ENCODE peak calls at places on chromosomes 13 and 19, in eight cellular contexts. Y is WTC11, W is mucosa of descending colon, M is HFFc6, L is prostate gland, K is pancreas, P is IMR-90, F is AG09309. I is an unnamed sample.
A peak's percentile ranks its signal among the peaks of the same experiment; 100 is the strongest.

GRCh38 chr13:20609145-20609544 is 42.2 kb downstream of the IFT88 start:
- DNase-seq in Y (no peak), W (no peak), M (peak; percentile 77), L (no peak), K (no peak), P (peak; percentile 94), F (peak; percentile 41), I (no peak)

GRCh38 chr13:46329624-46330023 is 57.4 kb downstream of the RUBCNL start:
- DNase-seq in Y (no peak), W (no peak), M (no peak), L (no peak), K (no peak), P (no peak), F (no peak), I (no peak)

GRCh38 chr13:43881580-43881979 is 1.9 kb downstream of the LACC1 start:
- DNase-seq in Y (no peak), W (no peak), M (no peak), L (no peak), K (no peak), P (no peak), F (no peak), I (no peak)

GRCh38 chr19:27966390-27966816 is 1246.5 kb downstream of the UQCRFS1 start:
- DNase-seq in Y (no peak), W (no peak), M (peak; percentile 15), L (no peak), K (no peak), P (no peak), F (no peak), I (no peak)

GRCh38 chr19:10544242-10544752 is 593 bp downstream of the ATG4D start:
- DNase-seq in Y (no peak), W (peak; percentile 82), M (no peak), L (no peak), K (peak; percentile 78), P (no peak), F (no peak), I (no peak)

GRCh38 chr13:59722580-59722900 is 441.2 kb downstream of the DIAPH3 start:
- DNase-seq in Y (no peak), W (no peak), M (no peak), L (no peak), K (no peak), P (no peak), F (no peak), I (no peak)

GRCh38 chr13:52428295-52428694 is 22.1 kb downstream of the VPS36 start:
- DNase-seq in Y (no peak), W (no peak), M (peak; percentile 20), L (no peak), K (no peak), P (peak; percentile 70), F (no peak), I (no peak)

GRCh38 chr19:21158523-21159135 is 16.8 kb downstream of the ZNF431 start:
- DNase-seq in Y (no peak), W (no peak), M (peak; percentile 32), L (no peak), K (no peak), P (peak; percentile 68), F (no peak), I (no peak)

GRCh38 chr13:33490461-33491327 is 205.1 kb upstream of the STARD13 start:
- DNase-seq in Y (peak; percentile 76), W (no peak), M (no peak), L (no peak), K (no peak), P (no peak), F (no peak), I (peak; percentile 8)

GRCh38 chr19:42066075-42066754 is 3.8 kb downstream of the GRIK5 start:
- DNase-seq in Y (peak; percentile 63), W (no peak), M (no peak), L (no peak), K (no peak), P (peak; percentile 19), F (no peak), I (no peak)

GRCh38 chr19:18507727-18508440 is 14.0 kb downstream of the ELL start:
- DNase-seq in Y (no peak), W (no peak), M (no peak), L (no peak), K (no peak), P (peak; percentile 39), F (no peak), I (no peak)

GRCh38 chr13:42392706-42393572 is 121.0 kb downstream of the AKAP11 start:
- DNase-seq in Y (no peak), W (no peak), M (no peak), L (no peak), K (no peak), P (no peak), F (no peak), I (no peak)

GRCh38 chr13:40786568-40786996 is 2.8 kb upstream of the SLC25A15 start:
- DNase-seq in Y (no peak), W (no peak), M (no peak), L (no peak), K (no peak), P (peak; percentile 61), F (no peak), I (no peak)

GRCh38 chr19:39386557-39386956 is 4.3 kb downstream of the PAF1 start:
- DNase-seq in Y (no peak), W (no peak), M (no peak), L (no peak), K (no peak), P (no peak), F (no peak), I (no peak)

GRCh38 chr19:2154587-2155075 is 3.3 kb upstream of the AP3D1 start:
- DNase-seq in Y (no peak), W (peak; percentile 80), M (peak; percentile 96), L (no peak), K (no peak), P (peak; percentile 46), F (no peak), I (no peak)

GRCh38 chr13:97627566-97627965 is 193.6 kb downstream of the RAP2A start:
- DNase-seq in Y (peak; percentile 26), W (no peak), M (peak; percentile 56), L (no peak), K (no peak), P (peak; percentile 95), F (peak; percentile 59), I (peak; percentile 36)

GRCh38 chr13:50518131-50518530 is 325.4 kb downstream of the DLEU7 start:
- DNase-seq in Y (no peak), W (no peak), M (no peak), L (no peak), K (no peak), P (peak; percentile 26), F (no peak), I (no peak)

DNA sequence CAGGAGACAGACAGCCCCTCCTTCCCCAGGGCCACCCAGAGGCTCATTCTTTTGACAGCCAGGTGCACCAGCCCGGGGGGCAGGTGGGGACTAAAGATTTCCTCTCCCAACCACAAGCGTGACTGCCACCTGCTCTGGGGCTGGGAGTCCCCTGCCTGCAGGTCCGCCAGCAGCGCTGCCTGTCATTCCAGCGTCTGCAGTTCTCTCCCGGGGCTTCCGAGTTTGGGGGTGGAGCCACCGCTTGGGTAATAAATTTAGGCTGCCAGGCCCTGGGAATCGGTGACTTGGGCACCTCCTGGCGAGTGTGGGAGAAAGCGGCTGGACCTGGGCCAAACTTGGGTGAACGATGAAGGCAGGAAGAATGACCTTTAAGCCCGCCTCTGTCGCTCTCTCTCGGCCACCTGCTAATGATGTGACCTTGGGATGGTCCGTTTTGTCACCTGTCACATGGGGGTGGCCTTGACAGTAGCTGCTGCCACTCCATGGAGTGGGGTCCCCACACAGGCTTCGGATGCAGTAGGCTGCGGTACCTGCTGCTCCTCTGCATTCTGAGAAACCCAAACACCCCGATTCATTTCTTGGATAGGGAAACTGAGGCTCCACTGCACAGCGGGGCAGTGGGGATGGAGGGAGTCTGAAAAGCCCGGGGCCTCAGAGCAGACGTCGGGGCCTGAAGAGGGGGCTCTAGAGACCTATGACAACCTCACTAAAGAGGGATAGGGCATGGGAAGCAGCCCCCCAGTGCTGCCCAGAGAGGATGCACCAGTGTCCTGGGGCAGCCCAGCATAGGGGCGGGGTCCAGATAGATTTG is 12.8 kb downstream of the FUT6 start:
- DNase-seq in Y (peak; percentile 69), W (peak; percentile 91), M (no peak), L (peak; percentile 59), K (peak; percentile 94), P (no peak), F (no peak), I (peak; percentile 89)
- TF ChIP-seq CTCF in Y (no peak), W (no peak), M (no peak), L (no peak), K (no peak), P (peak; percentile 15), F (no peak), I (peak; percentile 33)

DNA sequence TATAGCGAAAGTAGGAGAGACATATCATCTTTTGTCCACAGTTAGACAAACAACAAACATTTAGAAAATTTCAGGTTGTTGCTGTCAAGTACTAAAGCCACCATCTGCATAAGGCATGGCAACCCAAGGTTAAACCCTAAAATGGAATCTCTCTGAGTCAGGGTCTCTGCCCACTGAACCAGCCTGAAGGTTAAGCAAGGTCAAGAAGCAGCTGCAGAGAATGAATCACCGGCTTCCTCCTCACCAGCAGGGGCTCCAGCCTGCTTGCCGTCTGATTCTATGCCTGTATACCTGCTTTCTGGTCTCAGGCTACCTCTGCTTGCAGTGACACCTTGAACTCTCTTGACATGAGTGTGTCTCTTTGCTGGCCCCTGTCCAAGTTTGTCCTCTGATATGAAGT is 726.2 kb upstream of the SGCG start:
- DNase-seq in Y (peak; percentile 36), W (no peak), M (no peak), L (no peak), K (no peak), P (no peak), F (no peak), I (peak; percentile 11)
- TF ChIP-seq CTCF in Y (no peak), W (no peak), M (no peak), L (no peak), K (no peak), P (no peak), F (no peak), I (no peak)

GRCh38 chr19:571127-571974 is 1.0 kb upstream of the BSG start:
- DNase-seq in Y (peak; percentile 52), W (peak; percentile 78), M (peak; percentile 39), L (peak; percentile 45), K (peak; percentile 49), P (peak; percentile 35), F (no peak), I (peak; percentile 47)
- TF ChIP-seq CTCF in Y (no peak), W (no peak), M (no peak), L (no peak), K (no peak), P (no peak), F (no peak), I (no peak)

GRCh38 chr19:51337861-51338562 is 3.9 kb downstream of the VSIG10L start:
- DNase-seq in Y (no peak), W (no peak), M (no peak), L (no peak), K (no peak), P (no peak), F (no peak), I (no peak)

GRCh38 chr19:51338563-51339312 is 3.2 kb downstream of the VSIG10L start:
- DNase-seq in Y (peak; percentile 91), W (peak; percentile 89), M (peak; percentile 52), L (peak; percentile 75), K (peak; percentile 85), P (peak; percentile 61), F (no peak), I (peak; percentile 92)

GRCh38 chr19:51341066-51341465 is 873 bp downstream of the VSIG10L start:
- DNase-seq in Y (no peak), W (peak; percentile 62), M (no peak), L (no peak), K (peak; percentile 32), P (no peak), F (no peak), I (no peak)

GRCh38 chr19:51339313-51339686 is 2.6 kb downstream of the VSIG10L start:
- DNase-seq in Y (no peak), W (no peak), M (no peak), L (no peak), K (no peak), P (no peak), F (no peak), I (no peak)

GRCh38 chr19:51339687-51340656 is 2.0 kb downstream of the VSIG10L start:
- DNase-seq in Y (peak; percentile 100), W (peak; percentile 99), M (peak; percentile 97), L (peak; percentile 97), K (peak; percentile 98), P (peak; percentile 95), F (peak; percentile 72), I (peak; percentile 99)
- TF ChIP-seq CTCF in Y (no peak), W (no peak), M (peak; percentile 65), L (no peak), K (no peak), P (peak; percentile 33), F (no peak), I (no peak)